ENCODE peak calls at places on chromosomes 4 and X, in nine cellular contexts. C is HCT116, T is OCI-LY7, B is GM23248, Y is neural progenitor cell, K is MM.1S, W is SK-N-SH, E is PC-3, H is GM23338. D is an unnamed sample.

GRCh38 chr4:65668201-65669007 is 1.9 kb downstream of the EPHA5 start:
- DNase-seq in K (no peak), C (no peak), H (peak; percentile 44), Y (peak; percentile 49), W (peak; percentile 8), E (peak; percentile 39), B (peak; percentile 33), T (no peak), D (peak; percentile 36)

GRCh38 chr4:45518832-45519231 is 605.0 kb downstream of the GABRG1 start:
- DNase-seq in W (no peak), K (no peak), C (no peak), B (no peak), Y (no peak), E (no peak), T (no peak), H (peak; percentile 31), D (no peak)

GRCh38 chr4:25654031-25654970 is 1.4 kb upstream of the SLC34A2 start:
- DNase-seq in H (peak; percentile 46), W (no peak), Y (peak; percentile 50), T (no peak), C (no peak), K (no peak), E (no peak), B (no peak), D (no peak)

GRCh38 chr4:62225972-62226371 is 1025.8 kb downstream of the ADGRL3 start:
- DNase-seq in Y (no peak), B (no peak), E (peak; percentile 23), K (no peak), C (no peak), T (no peak), H (no peak), W (no peak), D (no peak)

GRCh38 chr4:173014113-173014558 is 154.5 kb upstream of the GALNT7 start:
- DNase-seq in Y (peak; percentile 83), B (peak; percentile 78), K (no peak), C (no peak), H (peak; percentile 84), E (peak; percentile 57), W (peak; percentile 35), T (peak; percentile 24), D (peak; percentile 40)

GRCh38 chr4:185344743-185345538 is 50.8 kb downstream of the LRP2BP start:
- DNase-seq in E (no peak), W (no peak), T (peak; percentile 51), Y (no peak), C (no peak), K (peak; percentile 47), B (no peak), H (no peak), D (no peak)

GRCh38 chr4:168978001-168978700 is 31.9 kb downstream of the CBR4 start:
- DNase-seq in C (no peak), W (no peak), H (no peak), T (no peak), K (no peak), E (peak; percentile 14), B (peak; percentile 66), Y (no peak), D (no peak)

GRCh38 chr4:127249066-127249766 is 383.5 kb upstream of the INTU start:
- DNase-seq in E (peak; percentile 1), T (no peak), B (peak; percentile 65), W (no peak), K (no peak), Y (no peak), C (no peak), H (no peak), D (no peak)

GRCh38 chr4:156977435-156978160 is 6.0 kb upstream of the PDGFC start:
- DNase-seq in W (no peak), B (peak; percentile 94), H (no peak), C (no peak), T (no peak), K (no peak), E (no peak), Y (no peak), D (no peak)

GRCh38 chr4:122583906-122584305 is 37.0 kb downstream of the IL21 start:
- DNase-seq in C (no peak), E (no peak), W (no peak), H (no peak), K (no peak), B (peak; percentile 65), T (no peak), Y (no peak), D (peak; percentile 11)

GRCh38 chrX:9204560-9204959 is 170.6 kb upstream of the FAM9B start:
- DNase-seq in B (peak; percentile 54), T (no peak), W (no peak), E (peak; percentile 78), C (no peak), K (no peak), Y (no peak), H (no peak), D (no peak)

GRCh38 chr4:140309124-140309870 is 64.1 kb upstream of the SCOC start:
- DNase-seq in K (peak; percentile 12), C (no peak), B (peak; percentile 71), H (peak; percentile 36), T (no peak), Y (no peak), W (no peak), E (peak; percentile 24), D (no peak)

GRCh38 chr4:31692407-31692940 is 972.3 kb downstream of the PCDH7 start:
- DNase-seq in K (peak; percentile 8), Y (no peak), E (no peak), B (no peak), T (no peak), C (peak; percentile 8), H (no peak), W (no peak), D (no peak)

GRCh38 chr4:93759506-93759905 is 69.0 kb upstream of the ATOH1 start:
- DNase-seq in H (no peak), W (no peak), T (no peak), C (no peak), E (no peak), B (peak; percentile 3), Y (no peak), K (no peak), D (peak; percentile 25)

GRCh38 chrX:46325312-46325877 is 219.8 kb downstream of the ZNF674 start:
- DNase-seq in B (peak; percentile 77), T (no peak), Y (peak; percentile 20), C (peak; percentile 86), W (no peak), E (peak; percentile 96), K (no peak), H (peak; percentile 58), D (peak; percentile 44)

GRCh38 chr4:151097759-151098158 is 1.7 kb upstream of the RPS3A start:
- DNase-seq in B (no peak), H (no peak), T (no peak), C (no peak), Y (no peak), W (no peak), E (no peak), K (no peak), D (no peak)

GRCh38 chr4:151099226-151099975 is at the start of gene RPS3A:
- DNase-seq in H (peak; percentile 98), E (peak; percentile 95), Y (peak; percentile 97), B (peak; percentile 98), C (peak; percentile 99), T (peak; percentile 97), W (peak; percentile 90), K (peak; percentile 97), D (peak; percentile 97)

GRCh38 chr4:151098191-151098590 is 1.2 kb upstream of the RPS3A start:
- DNase-seq in T (no peak), E (no peak), H (no peak), W (no peak), K (no peak), Y (no peak), B (no peak), C (no peak), D (no peak)

GRCh38 chr4:151100517-151100916 is 1.1 kb downstream of the RPS3A start:
- DNase-seq in T (peak; percentile 30), E (no peak), Y (no peak), H (no peak), K (no peak), C (no peak), W (no peak), B (no peak), D (no peak)

DNA sequence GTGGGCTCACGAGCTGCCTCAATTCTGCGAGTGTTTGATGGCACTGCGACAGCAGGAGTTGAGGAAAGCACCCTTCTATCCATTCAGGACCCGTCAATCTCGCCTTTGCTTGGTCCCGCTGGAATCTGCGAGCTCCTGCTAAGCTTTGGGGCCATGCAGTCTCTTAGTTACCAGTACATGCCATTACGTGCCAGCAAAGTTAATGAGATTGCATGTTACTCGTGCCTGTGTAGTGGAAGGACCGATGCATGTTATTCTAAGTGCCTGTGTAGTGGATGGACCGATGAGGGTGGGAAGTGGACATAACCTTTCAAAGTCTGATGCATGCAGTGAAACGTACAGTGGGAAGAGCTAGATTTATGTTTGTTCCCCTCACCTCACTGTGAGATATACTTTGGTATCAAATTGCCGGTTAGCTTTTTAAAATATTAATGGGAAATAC is 569 bp downstream of the RPS3A start:
- DNase-seq in B (peak; percentile 67), E (no peak), Y (no peak), H (no peak), T (no peak), C (no peak), K (no peak), W (peak; percentile 37), D (no peak)
- H2AFZ ChIP-seq in B (peak overlapping the region; percentile 59), E (peak overlapping the region; percentile 57), Y (peak overlapping the region; percentile 79), H (no peak overlapping the region), T (no peak overlapping the region), C (no peak overlapping the region), K (peak overlapping the region; percentile 64), W (peak overlapping the region; percentile 67), D (peak overlapping the region; percentile 61)

GRCh38 chrX:109310031-109310430 is 171.9 kb downstream of the GUCY2F start:
- DNase-seq in H (no peak), T (no peak), Y (no peak), B (no peak), K (no peak), E (no peak), W (no peak), C (no peak), D (no peak)

DNA sequence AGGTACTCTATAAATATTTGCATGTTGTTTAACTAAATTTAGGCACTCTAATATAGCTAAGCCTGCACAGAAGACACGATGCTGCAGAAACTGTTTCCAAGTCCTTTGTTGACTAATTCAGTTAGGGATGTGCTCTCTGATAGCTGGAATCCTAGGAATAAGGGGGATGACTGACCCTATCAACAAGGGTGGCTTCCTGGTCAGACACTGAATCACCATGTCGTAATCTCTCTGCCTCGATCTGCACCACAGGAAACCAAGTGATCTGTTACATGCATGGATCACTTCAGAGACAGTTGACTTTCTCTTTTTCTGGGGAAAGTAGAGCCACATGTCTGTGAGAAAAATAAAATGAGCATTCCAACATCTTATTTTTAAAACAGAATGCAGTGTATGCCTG is 169.1 kb downstream of the GUCY2F start:
- DNase-seq in Y (no peak), B (no peak), W (no peak), K (no peak), C (no peak), T (no peak), E (no peak), H (no peak), D (no peak)
- TF ChIP-seq EZH2phosphoT487 in Y (no peak), B (no peak), W (no peak), K (no peak), C (no peak), T (no peak), E (no peak), H (no peak), D (no peak)

GRCh38 chr4:12703076-12703475 is 781.1 kb downstream of the RAB28 start:
- DNase-seq in W (no peak), T (no peak), E (no peak), K (no peak), Y (no peak), C (no peak), B (no peak), H (no peak), D (no peak)
- H2AFZ ChIP-seq in W (no peak overlapping the region), T (no peak overlapping the region), E (no peak overlapping the region), K (no peak overlapping the region), Y (no peak overlapping the region), C (no peak overlapping the region), B (no peak overlapping the region), H (peak overlapping the region; percentile 16), D (no peak overlapping the region)

GRCh38 chrX:13044441-13044840 is at the start of gene FAM9C:
- DNase-seq in H (no peak), K (no peak), E (no peak), B (no peak), C (no peak), W (peak; percentile 12), T (no peak), Y (no peak), D (no peak)
- TF ChIP-seq EZH2phosphoT487 in H (no peak), K (no peak), E (no peak), B (no peak), C (no peak), W (no peak), T (no peak), Y (no peak), D (no peak)